ENCODE peak calls at places on chromosomes 3 and 15, in six cellular contexts. L, O, R, G, P and D are unnamed samples.

GRCh38 chr3:13015286-13016082 is 57.7 kb downstream of the IQSEC1 start:
- DNase-seq in G (no peak), P (peak; percentile 50), R (peak; percentile 70), L (no peak), O (no peak), D (peak; percentile 55)

GRCh38 chr3:177448987-177449975 is 252.0 kb upstream of the TBL1XR1 start:
- DNase-seq in L (no peak), P (no peak), O (peak; percentile 92), R (peak; percentile 15), G (no peak), D (no peak)

GRCh38 chr3:179666436-179667035 is 13.7 kb downstream of the USP13 start:
- DNase-seq in L (no peak), O (no peak), R (no peak), P (peak; percentile 13), G (peak; percentile 72), D (no peak)

GRCh38 chr3:52014613-52015012 is 18.9 kb upstream of the RPL29 start:
- DNase-seq in R (no peak), G (no peak), P (no peak), O (no peak), L (no peak), D (no peak)

GRCh38 chr15:39888809-39889208 is 31.3 kb downstream of the GPR176 start:
- DNase-seq in R (no peak), L (no peak), P (no peak), G (no peak), O (no peak), D (no peak)

GRCh38 chr3:136197159-136197715 is 1.1 kb upstream of the MSL2 start:
- DNase-seq in R (no peak), L (no peak), G (no peak), O (no peak), P (no peak), D (no peak)

GRCh38 chr3:156304406-156304805 is 184.0 kb downstream of the KCNAB1 start:
- DNase-seq in L (no peak), R (no peak), P (no peak), G (no peak), O (no peak), D (no peak)

GRCh38 chr3:116064646-116065045 is 380.6 kb downstream of the LSAMP start:
- DNase-seq in R (no peak), P (no peak), O (no peak), L (no peak), G (no peak), D (no peak)

GRCh38 chr3:98628317-98628716 is 34.9 kb upstream of the CPOX start:
- DNase-seq in R (no peak), P (no peak), O (no peak), L (no peak), G (no peak), D (no peak)

GRCh38 chr3:77682162-77682561 is 642.3 kb downstream of the ROBO2 start:
- DNase-seq in G (no peak), R (no peak), L (no peak), O (no peak), P (no peak), D (no peak)

GRCh38 chr15:85874236-85874635 is 79.5 kb upstream of the KLHL25 start:
- DNase-seq in P (no peak), G (no peak), O (no peak), R (no peak), L (no peak), D (no peak)

GRCh38 chr3:115217678-115218451 is 70.8 kb upstream of the ZBTB20 start:
- DNase-seq in G (peak; percentile 12), R (peak; percentile 17), O (no peak), P (peak; percentile 16), L (peak; percentile 47), D (no peak)

GRCh38 chr3:123278446-123278845 is 76.7 kb downstream of the SEC22A start:
- DNase-seq in R (no peak), G (no peak), L (no peak), O (no peak), P (no peak), D (no peak)

GRCh38 chr3:157336252-157337009 is 100.2 kb upstream of the PTX3 start:
- DNase-seq in G (no peak), O (no peak), L (no peak), R (no peak), P (no peak), D (no peak)

GRCh38 chr3:40754966-40755365 is 230.2 kb downstream of the ZNF621 start:
- DNase-seq in P (no peak), G (no peak), R (no peak), O (no peak), L (no peak), D (no peak)